ENCODE peak calls at places on chromosomes 7 and 10, in eight cellular contexts. M, S, O, A, U, K, Q and L are unnamed samples.

GRCh38 chr10:110643670-110644597 is at the start of gene RBM20:
- DNase-seq in M (no peak), S (peak; percentile 58), O (no peak), A (peak; percentile 43), U (no peak), K (peak; percentile 91), Q (no peak), L (no peak)

GRCh38 chr10:60810437-60811182 is 32.3 kb downstream of the CDK1 start:
- DNase-seq in M (peak; percentile 19), S (peak; percentile 70), O (no peak), A (peak; percentile 32), U (peak; percentile 60), K (no peak), Q (peak; percentile 57), L (no peak)

GRCh38 chr7:28759373-28760013 is 198.6 kb downstream of the TRIL start:
- DNase-seq in M (peak; percentile 24), S (no peak), O (no peak), A (no peak), U (peak; percentile 80), K (no peak), Q (no peak), L (no peak)

GRCh38 chr10:32379314-32379949 is 32.5 kb upstream of the EPC1 start:
- DNase-seq in M (no peak), S (peak; percentile 83), O (peak; percentile 73), A (peak; percentile 50), U (peak; percentile 68), K (peak; percentile 49), Q (peak; percentile 74), L (peak; percentile 91)

GRCh38 chr10:129768437-129769355 is 195.4 kb downstream of the EBF3 start:
- DNase-seq in M (no peak), S (no peak), O (no peak), A (no peak), U (no peak), K (no peak), Q (no peak), L (no peak)

GRCh38 chr7:158317238-158318205 is 270.1 kb downstream of the PTPRN2 start:
- DNase-seq in M (no peak), S (no peak), O (no peak), A (no peak), U (no peak), K (no peak), Q (no peak), L (no peak)

GRCh38 chr7:2710256-2710655 is 22.3 kb downstream of the AMZ1 start:
- DNase-seq in M (no peak), S (no peak), O (peak; percentile 83), A (no peak), U (no peak), K (no peak), Q (no peak), L (peak; percentile 35)

GRCh38 chr10:70051878-70052277 is 768 bp upstream of the MACROH2A2 start:
- DNase-seq in M (no peak), S (no peak), O (no peak), A (no peak), U (no peak), K (no peak), Q (no peak), L (no peak)

GRCh38 chr10:78892383-78893191 is 176.2 kb upstream of the ZMIZ1 start:
- DNase-seq in M (no peak), S (peak; percentile 62), O (no peak), A (no peak), U (no peak), K (no peak), Q (no peak), L (no peak)

GRCh38 chr10:103888113-103888841 is 29.7 kb downstream of the STN1 start:
- DNase-seq in M (no peak), S (peak; percentile 90), O (peak; percentile 53), A (peak; percentile 79), U (peak; percentile 91), K (peak; percentile 51), Q (peak; percentile 54), L (peak; percentile 78)

GRCh38 chr7:129103561-129104324 is 40.8 kb upstream of the TSPAN33 start:
- DNase-seq in M (no peak), S (no peak), O (no peak), A (no peak), U (no peak), K (no peak), Q (no peak), L (no peak)

GRCh38 chr10:3786295-3786981 is 1.4 kb upstream of the KLF6 start:
- DNase-seq in M (peak; percentile 52), S (no peak), O (peak; percentile 33), A (peak; percentile 81), U (peak; percentile 42), K (no peak), Q (no peak), L (no peak)

GRCh38 chr7:158386355-158386618 is 201.3 kb downstream of the PTPRN2 start:
- DNase-seq in M (no peak), S (no peak), O (no peak), A (no peak), U (no peak), K (no peak), Q (no peak), L (no peak)

GRCh38 chr7:778968-779451 is 51.9 kb upstream of the PRKAR1B start:
- DNase-seq in M (no peak), S (no peak), O (no peak), A (no peak), U (no peak), K (peak; percentile 98), Q (no peak), L (no peak)

GRCh38 chr10:78969719-78970118 is 99.0 kb upstream of the ZMIZ1 start:
- DNase-seq in M (no peak), S (no peak), O (no peak), A (no peak), U (no peak), K (no peak), Q (no peak), L (no peak)

GRCh38 chr7:154503962-154504550 is 451.9 kb downstream of the DPP6 start:
- DNase-seq in M (no peak), S (peak; percentile 53), O (peak; percentile 71), A (peak; percentile 8), U (peak; percentile 21), K (peak; percentile 47), Q (peak; percentile 47), L (peak; percentile 85)

GRCh38 chr7:93147358-93147757 is 827 bp downstream of the SAMD9L start:
- DNase-seq in M (no peak), S (peak; percentile 75), O (peak; percentile 60), A (peak; percentile 36), U (peak; percentile 59), K (no peak), Q (peak; percentile 35), L (peak; percentile 76)

GRCh38 chr10:8811201-8811600 is 756.7 kb downstream of the GATA3 start:
- DNase-seq in M (peak; percentile 3), S (no peak), O (no peak), A (peak; percentile 16), U (no peak), K (no peak), Q (no peak), L (no peak)

GRCh38 chr7:110842796-110843195 is 248.1 kb upstream of the LRRN3 start:
- DNase-seq in M (no peak), S (no peak), O (no peak), A (no peak), U (no peak), K (no peak), Q (no peak), L (no peak)

GRCh38 chr7:110841840-110842579 is 248.9 kb upstream of the LRRN3 start:
- DNase-seq in M (no peak), S (no peak), O (no peak), A (no peak), U (no peak), K (peak; percentile 27), Q (no peak), L (no peak)

GRCh38 chr7:110835209-110835608 is 255.7 kb upstream of the LRRN3 start:
- DNase-seq in M (no peak), S (no peak), O (no peak), A (peak; percentile 13), U (no peak), K (peak; percentile 2), Q (peak; percentile 37), L (no peak)

GRCh38 chr7:110835889-110836288 is 255.0 kb upstream of the LRRN3 start:
- DNase-seq in M (no peak), S (no peak), O (no peak), A (no peak), U (no peak), K (no peak), Q (peak; percentile 36), L (no peak)

GRCh38 chr7:110839866-110840265 is 251.1 kb upstream of the LRRN3 start:
- DNase-seq in M (no peak), S (peak; percentile 22), O (no peak), A (peak; percentile 1), U (peak; percentile 64), K (no peak), Q (no peak), L (no peak)
- H2AFZ ChIP-seq in M (no peak overlapping the region), S (no peak overlapping the region), O (no peak overlapping the region), A (no peak overlapping the region), U (no peak overlapping the region), K (no peak overlapping the region), Q (no peak overlapping the region), L (no peak overlapping the region)

GRCh38 chr10:86287966-86288579 is 78.5 kb downstream of the GRID1 start:
- DNase-seq in M (no peak), S (no peak), O (peak; percentile 28), A (no peak), U (no peak), K (peak; percentile 3), Q (no peak), L (no peak)
- H3K4me3 ChIP-seq in M (no peak overlapping the region), S (no peak overlapping the region), O (no peak overlapping the region), A (no peak overlapping the region), U (no peak overlapping the region), K (no peak overlapping the region), Q (no peak overlapping the region), L (no peak overlapping the region)

DNA sequence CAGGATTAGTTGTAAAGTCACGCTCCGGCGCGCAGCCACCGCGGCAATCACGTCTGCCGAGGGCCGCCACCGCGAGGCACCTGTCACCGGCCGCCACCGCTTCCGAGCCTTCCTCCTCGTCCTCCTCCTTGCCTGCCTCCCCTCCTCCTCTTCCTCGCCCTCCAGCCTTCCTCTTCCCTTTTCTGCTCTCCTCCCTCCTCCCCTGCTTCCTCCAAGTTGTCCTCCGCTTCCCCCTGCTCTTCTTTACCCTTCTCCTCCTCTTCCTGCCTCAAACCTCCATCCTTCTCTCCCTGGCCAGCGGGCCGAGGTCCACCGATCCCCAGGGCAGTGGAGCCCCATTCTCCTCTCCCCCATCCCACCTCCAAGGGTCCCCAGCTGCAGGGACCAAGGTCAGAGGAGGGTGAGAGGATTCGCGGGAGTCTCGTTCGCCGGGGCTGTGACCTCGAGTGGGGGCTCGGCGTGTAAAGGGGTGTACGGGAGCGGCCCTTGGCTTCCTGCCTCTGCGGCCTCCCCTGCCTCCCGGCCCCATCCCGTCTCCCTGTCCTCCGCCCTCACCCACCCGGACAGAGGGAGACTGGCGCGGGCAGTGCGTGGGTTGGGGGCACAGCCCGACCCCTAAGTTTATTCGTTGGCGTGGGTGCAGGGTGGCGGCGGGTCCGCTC is 89.5 kb upstream of the PAX2 start:
- DNase-seq in M (no peak), S (no peak), O (no peak), A (no peak), U (no peak), K (peak; percentile 71), Q (no peak), L (no peak)
- H2AFZ ChIP-seq in M (no peak overlapping the region), S (no peak overlapping the region), O (no peak overlapping the region), A (peak overlapping the region; percentile 16), U (peak overlapping the region; percentile 65), K (no peak overlapping the region), Q (no peak overlapping the region), L (no peak overlapping the region)

DNA sequence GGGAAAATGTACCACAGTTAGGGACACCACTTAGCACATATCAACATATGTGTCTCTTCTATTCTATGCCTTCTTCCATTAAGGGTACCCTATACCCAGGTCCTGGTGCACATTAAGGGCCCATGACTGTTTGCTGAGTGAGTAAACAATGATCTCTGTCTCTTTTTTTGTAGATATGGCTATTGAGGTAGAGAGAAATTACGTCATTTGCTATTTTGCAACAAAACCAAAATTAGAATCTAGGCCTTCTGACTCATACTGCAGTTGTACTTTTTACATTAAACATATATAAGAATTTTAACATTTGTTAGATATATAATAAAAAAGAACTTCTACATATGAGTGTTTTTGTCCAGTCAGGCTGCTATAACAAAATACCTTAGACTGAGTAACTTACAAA is 683.2 kb upstream of the LRRN3 start:
- DNase-seq in M (no peak), S (peak; percentile 12), O (no peak), A (no peak), U (peak; percentile 4), K (no peak), Q (peak; percentile 40), L (no peak)
- H3K4me3 ChIP-seq in M (no peak overlapping the region), S (no peak overlapping the region), O (no peak overlapping the region), A (no peak overlapping the region), U (no peak overlapping the region), K (no peak overlapping the region), Q (no peak overlapping the region), L (no peak overlapping the region)